ENCODE peak calls at places on chromosome 7, in nine cellular contexts. H is epithelial cell of esophagus, G is Kasumi-1, J is islet precursor cell, F is epithelial cell of prostate, X is C1 segment of cervical spinal cord, W is glutamatergic neuron, Z is adrenal gland, N is hepatic stellate cell. C is an unnamed sample.

GRCh38 chr7:129144834-129145668 is 544 bp downstream of the TSPAN33 start:
- DNase-seq in X (no peak), H (no peak), W (no peak), G (peak; percentile 30), N (no peak), F (no peak), Z (no peak), J (no peak), C (no peak)

GRCh38 chr7:16934947-16935742 is 53.4 kb upstream of the AGR3 start:
- DNase-seq in F (peak; percentile 88), Z (no peak), G (no peak), N (no peak), J (no peak), W (no peak), X (no peak), H (peak; percentile 89), C (no peak)

GRCh38 chr7:101555269-101555920 is 73.7 kb downstream of the MYL10 start:
- DNase-seq in X (no peak), W (no peak), H (no peak), Z (no peak), J (no peak), N (no peak), G (no peak), F (no peak), C (no peak)

GRCh38 chr7:157540020-157540419 is 203.2 kb downstream of the DNAJB6 start:
- DNase-seq in H (no peak), W (peak; percentile 8), Z (no peak), G (no peak), X (no peak), N (no peak), J (no peak), F (no peak), C (peak; percentile 14)

GRCh38 chr7:1024331-1024761 is 20.0 kb upstream of the GPR146 start:
- DNase-seq in X (no peak), N (no peak), G (peak; percentile 11), F (no peak), J (no peak), Z (no peak), W (no peak), H (no peak), C (no peak)

GRCh38 chr7:77271766-77272165 is 72.1 kb upstream of the FGL2 start:
- DNase-seq in G (no peak), W (no peak), Z (no peak), H (no peak), F (no peak), N (no peak), J (no peak), X (no peak), C (no peak)

GRCh38 chr7:28685291-28685659 is 272.9 kb downstream of the TRIL start:
- DNase-seq in H (no peak), G (peak; percentile 59), X (peak; percentile 57), W (no peak), J (peak; percentile 67), N (peak; percentile 2), Z (no peak), F (no peak), C (peak; percentile 62)

GRCh38 chr7:111735661-111736323 is 173.5 kb upstream of the IMMP2L start:
- DNase-seq in J (peak; percentile 69), W (peak; percentile 39), Z (peak; percentile 38), F (peak; percentile 22), G (peak; percentile 83), X (no peak), N (peak; percentile 72), H (peak; percentile 69), C (no peak)

GRCh38 chr7:98862716-98863420 is 6.9 kb downstream of the TMEM130 start:
- DNase-seq in Z (no peak), H (no peak), F (no peak), J (no peak), G (no peak), W (no peak), X (no peak), N (no peak), C (no peak)

GRCh38 chr7:73700070-73700423 is 16.6 kb downstream of the BUD23 start:
- DNase-seq in F (no peak), N (no peak), H (no peak), X (no peak), W (no peak), J (no peak), G (no peak), Z (no peak), C (no peak)

GRCh38 chr7:80858141-80858903 is 60.5 kb downstream of the SEMA3C start:
- DNase-seq in Z (no peak), X (no peak), J (no peak), W (no peak), F (no peak), N (no peak), H (peak; percentile 45), G (no peak), C (no peak)

GRCh38 chr7:40826419-40827216 is 691.8 kb downstream of the SUGCT start:
- DNase-seq in G (no peak), Z (no peak), J (peak; percentile 80), H (peak; percentile 43), X (no peak), W (no peak), F (no peak), N (no peak), C (no peak)

GRCh38 chr7:7306231-7306630 is 123.9 kb downstream of the C1GALT1 start:
- DNase-seq in W (no peak), F (no peak), Z (no peak), G (no peak), H (no peak), X (no peak), N (no peak), J (no peak), C (no peak)

GRCh38 chr7:76372984-76373833 is 14.4 kb upstream of the YWHAG start:
- DNase-seq in X (no peak), N (no peak), H (peak; percentile 92), Z (peak; percentile 71), F (peak; percentile 46), J (peak; percentile 91), W (no peak), G (no peak), C (peak; percentile 25)

GRCh38 chr7:16651391-16652254 is 5.6 kb downstream of the BZW2 start:
- DNase-seq in X (no peak), F (no peak), N (no peak), Z (peak; percentile 17), W (no peak), J (no peak), G (no peak), H (no peak), C (no peak)

GRCh38 chr7:27269455-27269854 is 26.9 kb downstream of the EVX1 start:
- DNase-seq in N (no peak), X (no peak), F (no peak), W (no peak), G (no peak), J (peak; percentile 80), H (no peak), Z (no peak), C (no peak)

GRCh38 chr7:128831994-128832879 is 2.0 kb downstream of the FLNC start:
- DNase-seq in Z (no peak), X (no peak), J (peak; percentile 89), G (no peak), W (peak; percentile 86), F (no peak), N (peak; percentile 74), H (no peak), C (no peak)

GRCh38 chr7:33193308-33193864 is 64.0 kb downstream of the BBS9 start:
- DNase-seq in N (no peak), X (no peak), H (no peak), F (no peak), W (no peak), Z (no peak), G (no peak), J (no peak), C (no peak)

GRCh38 chr7:1193593-1194424 is 33.8 kb upstream of the ZFAND2A start:
- DNase-seq in F (no peak), N (peak; percentile 68), W (peak; percentile 72), H (peak; percentile 61), X (no peak), Z (peak; percentile 80), J (no peak), G (peak; percentile 20), C (no peak)

GRCh38 chr7:134632937-134633540 is 13.6 kb upstream of the BPGM start:
- DNase-seq in W (no peak), J (peak; percentile 57), X (no peak), N (no peak), G (peak; percentile 71), Z (no peak), F (no peak), H (peak; percentile 77), C (no peak)

GRCh38 chr7:75772081-75773077 is at the start of gene CCL26:
- DNase-seq in J (no peak), F (no peak), W (no peak), X (no peak), Z (peak; percentile 44), H (peak; percentile 44), N (peak; percentile 66), G (no peak), C (no peak)

GRCh38 chr7:104839842-104840241 is 174.2 kb upstream of the KMT2E start:
- DNase-seq in F (no peak), X (no peak), N (no peak), W (no peak), J (no peak), Z (no peak), G (no peak), H (no peak), C (no peak)

GRCh38 chr7:97844036-97844435 is 28.2 kb downstream of the ASNS start:
- DNase-seq in W (no peak), J (no peak), Z (no peak), G (no peak), X (no peak), N (peak; percentile 18), H (no peak), F (no peak), C (no peak)

GRCh38 chr7:134283972-134284371 is 32.8 kb downstream of the SLC35B4 start:
- DNase-seq in W (no peak), Z (no peak), N (no peak), F (no peak), H (no peak), J (no peak), G (no peak), X (no peak), C (no peak)

GRCh38 chr7:44905002-44905635 is 19.8 kb upstream of the PURB start:
- DNase-seq in W (no peak), F (no peak), N (no peak), Z (no peak), J (no peak), G (no peak), X (no peak), H (no peak), C (no peak)

GRCh38 chr7:141866974-141867373 is 25.7 kb upstream of the PRSS37 start:
- DNase-seq in X (no peak), F (no peak), Z (no peak), H (peak; percentile 58), J (no peak), N (no peak), G (no peak), W (no peak), C (no peak)

GRCh38 chr7:1668486-1668931 is 1.6 kb upstream of the ELFN1 start:
- DNase-seq in J (peak; percentile 58), N (no peak), W (no peak), X (no peak), F (no peak), Z (peak; percentile 16), H (peak; percentile 11), G (no peak), C (peak; percentile 35)

GRCh38 chr7:4715385-4715770 is 33.3 kb downstream of the FOXK1 start:
- DNase-seq in X (no peak), W (no peak), F (peak; percentile 60), J (no peak), H (peak; percentile 94), G (peak; percentile 78), N (no peak), Z (peak; percentile 85), C (peak; percentile 84)

GRCh38 chr7:4835398-4836205 is 26.2 kb downstream of the PAPOLB start:
- DNase-seq in Z (no peak), H (no peak), X (no peak), N (no peak), W (no peak), J (peak; percentile 41), F (no peak), G (no peak), C (no peak)

GRCh38 chr7:104207348-104207730 is 474 bp downstream of the ORC5 start:
- DNase-seq in H (peak; percentile 19), Z (no peak), J (no peak), X (no peak), G (peak; percentile 25), N (peak; percentile 4), F (no peak), W (no peak), C (no peak)

GRCh38 chr7:831596-832291 is 532 bp upstream of the SUN1 start:
- DNase-seq in N (peak; percentile 87), J (no peak), Z (peak; percentile 53), W (no peak), F (peak; percentile 74), H (peak; percentile 95), G (peak; percentile 0), X (no peak), C (no peak)

C was measured in lower lobe of right lung.